ENCODE peak calls at places on chromosomes 11 and 22, in nine cellular contexts. D is endothelial cell; M is activated CD4-positive, alpha-beta T cell treated with anti-CD3 and anti-CD28 coated beads, Interleukin-2, amount 10 ng/mL, durations not matched to agents 7 days and 5 days; X is renal cortical epithelial cell; L is HTR-8/SVneo; I is iPS DF 6.9; E is caudate nucleus; K is SK-MEL-5; R is BJ. P is an unnamed sample.
A peak's percentile ranks its signal among the peaks of the same experiment; 100 is the strongest.

GRCh38 chr22:19289475-19290161 is 1.9 kb downstream of the CLTCL1 start:
- DNase-seq in L (no peak), X (peak; percentile 90), K (peak; percentile 67), R (no peak), M (no peak), I (no peak), E (no peak), D (no peak), P (no peak)

GRCh38 chr11:27848423-27848822 is 148.2 kb upstream of the BDNF start:
- DNase-seq in D (no peak), M (no peak), R (no peak), L (no peak), E (no peak), K (no peak), X (no peak), I (no peak), P (no peak)

GRCh38 chr11:72639475-72640375 is 34.5 kb downstream of the PDE2A start:
- DNase-seq in K (no peak), E (no peak), M (no peak), R (no peak), L (no peak), X (no peak), D (no peak), I (no peak), P (no peak)

GRCh38 chr11:2807276-2807681 is 78.3 kb downstream of the CDKN1C start:
- DNase-seq in E (no peak), M (no peak), K (no peak), L (no peak), R (no peak), D (no peak), I (no peak), X (no peak), P (no peak)

GRCh38 chr11:113119074-113119473 is 157.9 kb downstream of the NCAM1 start:
- DNase-seq in E (no peak), X (no peak), L (no peak), R (no peak), K (no peak), M (no peak), I (no peak), D (no peak), P (no peak)

GRCh38 chr22:41308054-41308453 is 6.7 kb downstream of the ZC3H7B start:
- DNase-seq in X (peak; percentile 41), M (no peak), L (peak; percentile 54), D (no peak), R (no peak), I (no peak), K (peak; percentile 75), E (no peak), P (no peak)

GRCh38 chr22:32079110-32080089 is 36.3 kb downstream of the SLC5A1 start:
- DNase-seq in M (no peak), E (no peak), R (peak; percentile 10), K (peak; percentile 47), X (peak; percentile 92), I (no peak), D (no peak), L (peak; percentile 57), P (peak; percentile 81)

GRCh38 chr11:109892321-109892794 is 200.8 kb upstream of the ZC3H12C start:
- DNase-seq in D (no peak), X (peak; percentile 13), E (no peak), R (no peak), I (no peak), M (no peak), K (no peak), L (no peak), P (peak; percentile 78)

GRCh38 chr11:69828971-69829344 is 9.7 kb upstream of the FGF3 start:
- DNase-seq in D (no peak), R (no peak), I (no peak), X (no peak), K (no peak), L (no peak), E (no peak), M (no peak), P (no peak)

GRCh38 chr11:134098566-134099184 is 29.8 kb downstream of the JAM3 start:
- DNase-seq in D (no peak), E (no peak), L (no peak), R (no peak), I (no peak), K (peak; percentile 43), X (peak; percentile 8), M (peak; percentile 13), P (peak; percentile 13)

GRCh38 chr11:11842426-11843008 is 745 bp downstream of the USP47 start:
- DNase-seq in X (peak; percentile 84), R (peak; percentile 41), L (peak; percentile 57), E (no peak), D (no peak), K (peak; percentile 80), I (no peak), M (peak; percentile 77), P (peak; percentile 59)

GRCh38 chr22:28977050-28977449 is 84.6 kb downstream of the C22orf31 start:
- DNase-seq in K (no peak), L (no peak), R (no peak), X (no peak), I (no peak), D (no peak), M (no peak), E (no peak), P (no peak)

GRCh38 chr22:27987557-27987956 is 68.5 kb upstream of the PITPNB start:
- DNase-seq in R (peak; percentile 47), L (peak; percentile 15), X (peak; percentile 61), K (no peak), I (no peak), D (no peak), E (no peak), M (no peak), P (no peak)

GRCh38 chr11:59186130-59186594 is 14.2 kb downstream of the DTX4 start:
- DNase-seq in D (peak; percentile 53), L (peak; percentile 46), I (no peak), X (no peak), K (peak; percentile 76), M (peak; percentile 37), R (no peak), E (no peak), P (peak; percentile 34)

GRCh38 chr11:119790476-119790875 is 61.5 kb upstream of the NECTIN1 start:
- DNase-seq in M (no peak), L (no peak), K (no peak), R (no peak), I (no peak), X (no peak), E (no peak), D (no peak), P (no peak)

GRCh38 chr22:20981787-20982562 is at the start of gene LZTR1:
- DNase-seq in I (no peak), X (peak; percentile 63), E (peak; percentile 84), R (peak; percentile 39), L (peak; percentile 67), K (peak; percentile 77), D (peak; percentile 82), M (peak; percentile 66), P (peak; percentile 66)

GRCh38 chr11:17752144-17752543 is 17.6 kb downstream of the KCNC1 start:
- DNase-seq in X (no peak), L (no peak), E (no peak), D (no peak), I (no peak), R (no peak), M (no peak), K (no peak), P (no peak)

GRCh38 chr11:112523477-112523876 is 262.8 kb upstream of the PLET1 start:
- DNase-seq in R (no peak), X (peak; percentile 65), E (peak; percentile 60), L (no peak), D (no peak), I (no peak), M (no peak), K (no peak), P (no peak)

GRCh38 chr11:64723117-64723906 is at the start of gene NRXN2:
- DNase-seq in D (peak; percentile 85), R (peak; percentile 26), L (peak; percentile 90), X (peak; percentile 46), I (no peak), E (peak; percentile 87), M (peak; percentile 88), K (peak; percentile 74), P (peak; percentile 95)

GRCh38 chr11:117259417-117259816 is 26.9 kb downstream of the RNF214 start:
- DNase-seq in D (no peak), R (peak; percentile 71), I (no peak), L (no peak), K (no peak), E (no peak), M (no peak), X (no peak), P (no peak)

GRCh38 chr22:43044402-43044801 is 29.5 kb upstream of the PACSIN2 start:
- DNase-seq in M (no peak), K (no peak), E (no peak), X (no peak), I (no peak), D (no peak), R (no peak), L (no peak), P (no peak)

GRCh38 chr22:21726650-21727049 is 8.9 kb downstream of the YPEL1 start:
- DNase-seq in R (no peak), X (no peak), M (peak; percentile 62), D (peak; percentile 41), I (peak; percentile 39), L (no peak), E (no peak), K (peak; percentile 50), P (no peak)

GRCh38 chr11:76785513-76785912 is 2.4 kb downstream of the TSKU start:
- DNase-seq in L (no peak), R (no peak), K (no peak), X (no peak), E (no peak), M (no peak), D (no peak), I (no peak), P (no peak)

GRCh38 chr22:48596111-48596860 is 1231.4 kb downstream of the BRD1 start:
- DNase-seq in E (no peak), L (no peak), X (no peak), D (no peak), R (no peak), I (no peak), K (no peak), M (no peak), P (no peak)

P was measured in RWPE1.